ENCODE peak calls at places on chromosomes 6 and 20, in eight cellular contexts. M, K, I, S, L, E, D and X are unnamed samples.

GRCh38 chr6:133247581-133247980 is 6.4 kb downstream of the EYA4 start:
- DNase-seq in M (no peak), K (no peak), I (no peak), S (no peak), L (no peak), E (no peak), D (no peak), X (no peak)

GRCh38 chr6:78243519-78243918 is 590.7 kb downstream of the MEI4 start:
- DNase-seq in M (no peak), K (no peak), I (no peak), S (peak), L (no peak), E (peak), D (peak), X (peak)

GRCh38 chr6:122548281-122548680 is 61.9 kb upstream of the PKIB start:
- DNase-seq in M (no peak), K (no peak), I (no peak), S (no peak), L (no peak), E (no peak), D (no peak), X (no peak)

GRCh38 chr20:58112017-58112781 is 116.3 kb downstream of the ANKRD60 start:
- DNase-seq in M (no peak), K (peak), I (no peak), S (peak), L (no peak), E (peak), D (peak), X (peak)

GRCh38 chr20:58871533-58872102 is 19.1 kb downstream of the GNAS start:
- DNase-seq in M (no peak), K (no peak), I (no peak), S (no peak), L (no peak), E (no peak), D (no peak), X (no peak)

GRCh38 chr6:151445482-151445881 is 6.4 kb downstream of the RMND1 start:
- DNase-seq in M (no peak), K (peak), I (no peak), S (peak), L (no peak), E (peak), D (no peak), X (peak)

GRCh38 chr20:37202267-37202943 is 23.1 kb upstream of the MROH8 start:
- DNase-seq in M (peak), K (peak), I (no peak), S (peak), L (peak), E (peak), D (peak), X (peak)

GRCh38 chr6:33781105-33781975 is 7.6 kb downstream of the LEMD2 start:
- DNase-seq in M (peak), K (peak), I (no peak), S (peak), L (peak), E (no peak), D (peak), X (no peak)

GRCh38 chr6:163777706-163778105 is 363.2 kb downstream of the QKI start:
- DNase-seq in M (no peak), K (no peak), I (no peak), S (no peak), L (no peak), E (no peak), D (no peak), X (no peak)

GRCh38 chr6:32882879-32883250 is 28.9 kb downstream of the PSMB9 start:
- DNase-seq in M (no peak), K (peak), I (no peak), S (peak), L (no peak), E (peak), D (peak), X (peak)

GRCh38 chr6:4010682-4011081 is 68.3 kb downstream of the FAM217A start:
- DNase-seq in M (no peak), K (no peak), I (no peak), S (no peak), L (no peak), E (no peak), D (peak), X (no peak)

GRCh38 chr6:256169-256568 is 36.1 kb upstream of the DUSP22 start:
- DNase-seq in M (no peak), K (no peak), I (no peak), S (no peak), L (no peak), E (no peak), D (no peak), X (no peak)

DNA sequence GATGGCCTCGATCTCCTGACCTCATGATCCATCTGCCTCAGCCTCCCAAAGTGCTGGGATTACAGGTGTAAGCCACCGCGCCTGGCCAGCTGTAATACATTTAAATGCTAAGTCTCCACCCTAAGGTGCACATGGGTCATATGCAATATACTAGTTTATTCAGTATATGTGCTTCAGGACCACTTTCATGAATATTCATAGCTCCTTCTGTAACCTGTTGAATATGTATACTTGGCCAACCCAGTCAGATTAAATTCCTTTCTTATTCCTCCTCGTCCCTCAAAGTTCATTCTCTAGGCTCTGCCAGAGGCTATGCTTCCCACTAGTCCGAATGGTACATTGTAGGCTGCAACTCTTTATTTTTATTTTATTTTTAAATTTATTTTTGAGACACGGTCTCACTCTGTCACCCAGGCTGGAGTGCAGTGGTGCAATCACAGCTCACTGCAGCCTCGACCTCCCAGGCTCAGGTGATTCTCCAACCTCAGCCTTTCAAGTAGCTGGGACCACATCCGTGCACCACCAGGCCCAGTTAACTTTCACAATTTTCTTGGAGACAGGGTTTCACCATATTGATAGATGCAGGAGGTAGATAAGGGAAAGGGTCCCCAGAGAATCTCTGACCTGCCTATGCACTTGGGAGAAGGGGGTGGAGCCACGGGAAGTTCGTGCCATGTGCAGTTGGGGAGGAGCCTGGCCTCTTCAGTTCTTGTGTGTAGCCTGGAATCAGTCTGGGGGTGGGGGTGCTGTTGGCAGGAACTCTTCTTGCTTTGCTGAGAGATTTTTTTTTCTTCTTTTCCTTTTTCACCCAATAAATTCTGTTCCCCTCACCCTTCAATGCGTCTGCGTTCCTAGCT is 41.3 kb upstream of the DDR1 start:
- DNase-seq in M (no peak), K (peak), I (peak), S (no peak), L (no peak), E (no peak), D (no peak), X (no peak)
- H3K9ac ChIP-seq in M (no peak), K (peak), I (no peak), S (no peak), L (no peak), E (no peak), D (no peak), X (no peak)

GRCh38 chr20:49405062-49405683 is 77.3 kb downstream of the KCNB1 start:
- DNase-seq in M (peak), K (no peak), I (no peak), S (no peak), L (no peak), E (no peak), D (no peak), X (no peak)
- H3K9ac ChIP-seq in M (no peak), K (no peak), I (no peak), S (no peak), L (no peak), E (no peak), D (no peak), X (no peak)

DNA sequence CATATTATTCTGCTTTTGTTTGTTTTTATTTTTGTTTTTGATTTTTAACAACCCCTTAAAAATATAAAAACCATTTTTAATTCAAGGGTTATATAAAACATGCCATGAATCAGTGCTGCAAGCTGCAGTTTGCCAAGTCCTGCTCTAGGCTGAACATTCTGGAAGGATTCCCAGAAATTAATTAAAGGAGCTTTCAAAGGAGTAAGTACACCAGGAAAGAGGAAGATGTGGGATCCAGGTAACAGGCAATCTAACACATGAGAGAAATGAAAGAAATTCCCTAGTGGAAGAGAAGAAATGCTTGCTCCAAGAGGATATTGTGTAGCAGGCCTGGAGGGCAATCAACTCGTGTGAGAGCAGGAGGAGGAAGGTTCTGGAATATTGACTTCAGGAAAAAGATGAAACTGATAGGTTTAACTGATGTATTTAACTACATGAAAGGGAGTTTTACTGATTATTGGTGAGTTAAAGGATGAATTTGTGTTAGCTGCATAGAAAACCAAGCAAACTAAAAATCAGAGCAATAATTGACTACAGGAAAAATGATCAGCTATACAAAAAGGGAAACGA is 146.0 kb upstream of the PHACTR1 start:
- DNase-seq in M (no peak), K (peak), I (no peak), S (peak), L (no peak), E (peak), D (peak), X (no peak)
- H3K9ac ChIP-seq in M (no peak), K (no peak), I (no peak), S (no peak), L (no peak), E (no peak), D (no peak), X (no peak)

GRCh38 chr6:10412165-10412947 is 2.5 kb downstream of the TFAP2A start:
- DNase-seq in M (peak), K (peak), I (peak), S (peak), L (peak), E (peak), D (peak), X (peak)
- H3K9ac ChIP-seq in M (no peak), K (peak), I (peak), S (peak), L (no peak), E (peak), D (peak), X (no peak)

DNA sequence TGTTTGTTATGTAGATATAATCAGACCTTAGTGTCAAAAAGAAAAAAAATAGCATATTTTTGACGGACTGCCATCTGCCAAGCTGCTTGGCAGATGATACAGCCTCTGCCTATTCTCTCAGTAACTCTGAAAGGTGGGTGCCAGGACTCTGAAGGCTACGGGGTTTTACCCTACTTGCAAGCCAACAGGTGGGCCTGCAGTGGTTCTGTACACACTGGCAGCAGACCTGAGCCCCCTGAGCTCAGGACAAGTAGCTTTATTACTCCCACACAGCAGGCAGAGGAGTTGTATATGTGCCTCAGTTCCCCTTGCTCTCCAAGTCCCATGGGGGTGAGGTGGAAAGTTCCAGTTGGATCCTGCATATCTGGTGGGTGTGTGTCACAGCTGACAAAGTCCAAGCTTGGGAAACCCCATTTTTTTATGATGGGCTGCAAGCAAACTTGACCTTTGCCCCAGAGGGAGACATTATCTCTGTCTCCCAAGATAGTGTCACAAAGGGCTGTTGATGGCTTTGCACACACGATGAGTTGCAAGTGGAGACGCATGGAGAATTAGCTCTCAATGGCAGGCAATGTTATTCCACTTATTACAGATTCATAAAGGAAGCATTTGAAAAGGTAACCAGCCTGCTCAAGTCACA is 20.5 kb upstream of the AFDN start:
- DNase-seq in M (no peak), K (no peak), I (no peak), S (no peak), L (no peak), E (no peak), D (no peak), X (no peak)
- H3K9ac ChIP-seq in M (no peak), K (no peak), I (no peak), S (no peak), L (no peak), E (no peak), D (no peak), X (no peak)

GRCh38 chr20:49641683-49642649 is 71.7 kb downstream of the B4GALT5 start:
- DNase-seq in M (peak), K (no peak), I (no peak), S (no peak), L (no peak), E (peak), D (peak), X (peak)
- H3K9ac ChIP-seq in M (peak), K (no peak), I (no peak), S (no peak), L (no peak), E (no peak), D (no peak), X (no peak)

GRCh38 chr6:89144358-89145041 is 1.4 kb upstream of the PM20D2 start:
- DNase-seq in M (no peak), K (no peak), I (no peak), S (no peak), L (no peak), E (no peak), D (no peak), X (no peak)

GRCh38 chr6:89148016-89148750 is 2.3 kb downstream of the PM20D2 start:
- DNase-seq in M (no peak), K (no peak), I (no peak), S (peak), L (no peak), E (peak), D (no peak), X (peak)

GRCh38 chr6:89146748-89147715 is 1.2 kb downstream of the PM20D2 start:
- DNase-seq in M (peak), K (peak), I (no peak), S (peak), L (no peak), E (peak), D (peak), X (peak)

GRCh38 chr6:89145461-89145961 is 344 bp upstream of the PM20D2 start:
- DNase-seq in M (peak), K (peak), I (no peak), S (peak), L (no peak), E (peak), D (peak), X (peak)

GRCh38 chr6:89145962-89146747 is at the start of gene PM20D2:
- DNase-seq in M (peak), K (peak), I (peak), S (peak), L (peak), E (peak), D (peak), X (peak)
- H3K9ac ChIP-seq in M (no peak), K (peak), I (peak), S (peak), L (no peak), E (peak), D (peak), X (peak)

GRCh38 chr6:138467901-138468300 is 31.4 kb downstream of the NHSL1 start:
- DNase-seq in M (no peak), K (no peak), I (no peak), S (no peak), L (no peak), E (peak), D (peak), X (no peak)

GRCh38 chr6:138465007-138465645 is 34.2 kb downstream of the NHSL1 start:
- DNase-seq in M (no peak), K (peak), I (no peak), S (peak), L (no peak), E (peak), D (peak), X (peak)

GRCh38 chr6:138473144-138473543 is 26.1 kb downstream of the NHSL1 start:
- DNase-seq in M (no peak), K (no peak), I (no peak), S (no peak), L (no peak), E (no peak), D (no peak), X (no peak)

GRCh38 chr6:138464085-138464484 is 35.2 kb downstream of the NHSL1 start:
- DNase-seq in M (no peak), K (no peak), I (peak), S (no peak), L (no peak), E (no peak), D (no peak), X (no peak)

GRCh38 chr6:138468320-138469015 is 30.8 kb downstream of the NHSL1 start:
- DNase-seq in M (no peak), K (peak), I (no peak), S (peak), L (no peak), E (peak), D (peak), X (peak)
- H3K9ac ChIP-seq in M (no peak), K (no peak), I (no peak), S (no peak), L (no peak), E (no peak), D (no peak), X (no peak)

GRCh38 chr20:701401-702129 is 26.0 kb upstream of the SCRT2 start:
- DNase-seq in M (no peak), K (no peak), I (no peak), S (no peak), L (no peak), E (no peak), D (no peak), X (no peak)

GRCh38 chr20:703010-703409 is 27.4 kb upstream of the SCRT2 start:
- DNase-seq in M (no peak), K (no peak), I (no peak), S (no peak), L (no peak), E (no peak), D (no peak), X (no peak)

GRCh38 chr20:699342-699741 is 23.7 kb upstream of the SCRT2 start:
- DNase-seq in M (no peak), K (no peak), I (no peak), S (no peak), L (no peak), E (no peak), D (no peak), X (no peak)

GRCh38 chr20:697826-698225 is 22.2 kb upstream of the SCRT2 start:
- DNase-seq in M (no peak), K (no peak), I (no peak), S (no peak), L (peak), E (no peak), D (no peak), X (no peak)

GRCh38 chr20:699811-700338 is 24.3 kb upstream of the SCRT2 start:
- DNase-seq in M (peak), K (no peak), I (no peak), S (no peak), L (peak), E (no peak), D (no peak), X (no peak)
- H3K9ac ChIP-seq in M (no peak), K (no peak), I (no peak), S (no peak), L (no peak), E (no peak), D (no peak), X (no peak)